ENCODE peak calls at places on chromosomes 5 and 9, in eight cellular contexts. R is adipocyte; E is HT1080; U is activated CD8-positive, alpha-beta T cell treated with anti-CD3 and anti-CD28 coated beads, Interleukin-2, amount 10 ng/mL, durations not matched to agents 7 days and 5 days; W is HCEC 1CT; F is fibroblast of villous mesenchyme; Y is hepatic stellate cell; C is C1 segment of cervical spinal cord. B is an unnamed sample.

GRCh38 chr5:146071171-146071570 is 34.2 kb downstream of the PLAC8L1 start:
- DNase-seq in W (no peak), R (no peak), C (no peak), E (no peak), F (no peak), Y (no peak), U (no peak), B (no peak)

GRCh38 chr9:125146247-125146646 is 2.9 kb upstream of the SCAI start:
- DNase-seq in C (no peak), W (peak; percentile 74), Y (peak; percentile 56), F (peak; percentile 90), U (no peak), R (peak; percentile 93), E (no peak), B (peak; percentile 97)

GRCh38 chr5:168853972-168854371 is 274.8 kb upstream of the PANK3 start:
- DNase-seq in F (no peak), C (no peak), U (no peak), W (no peak), Y (no peak), R (no peak), E (no peak), B (no peak)

GRCh38 chr5:159902444-159903121 is 13.7 kb upstream of the ADRA1B start:
- DNase-seq in E (peak; percentile 90), F (peak; percentile 45), W (no peak), Y (no peak), C (no peak), R (no peak), U (no peak), B (peak; percentile 46)

GRCh38 chr9:715310-715709 is 126.2 kb upstream of the DMRT1 start:
- DNase-seq in U (no peak), C (no peak), F (no peak), W (no peak), R (peak; percentile 54), Y (no peak), E (no peak), B (no peak)

GRCh38 chr5:129074903-129075302 is 19.6 kb upstream of the ISOC1 start:
- DNase-seq in F (no peak), R (no peak), W (peak; percentile 57), C (no peak), U (no peak), Y (no peak), E (no peak), B (no peak)

GRCh38 chr9:136681945-136682699 is 5.1 kb downstream of the AGPAT2 start:
- DNase-seq in W (no peak), F (no peak), E (no peak), Y (no peak), C (no peak), R (no peak), U (no peak), B (no peak)

GRCh38 chr5:175254155-175254554 is 189.8 kb downstream of the DRD1 start:
- DNase-seq in U (no peak), C (no peak), F (peak; percentile 28), R (no peak), W (no peak), E (no peak), Y (no peak), B (peak; percentile 42)

GRCh38 chr5:178454308-178454707 is 135.9 kb downstream of the COL23A1 start:
- DNase-seq in U (no peak), W (no peak), F (no peak), Y (no peak), R (no peak), C (no peak), E (no peak), B (no peak)

GRCh38 chr5:151270599-151270998 is 17.6 kb downstream of the GM2A start:
- DNase-seq in R (peak; percentile 33), Y (no peak), U (no peak), C (no peak), E (no peak), F (peak; percentile 61), W (peak; percentile 25), B (peak; percentile 85)

B was measured in IMR-90.